ENCODE peak calls at places on chromosomes 1 and 21, in four cellular contexts. W is HFFc6, X is endothelial cell, V is cardiac muscle cell. U is an unnamed sample.

GRCh38 chr1:201348211-201348566 is 29.3 kb downstream of the TNNT2 start:
- DNase-seq in W (peak; percentile 52), X (peak; percentile 74), V (peak; percentile 87), U (no peak)

GRCh38 chr1:14781811-14782210 is 183.3 kb downstream of the KAZN start:
- DNase-seq in W (no peak), X (no peak), V (no peak), U (no peak)

GRCh38 chr1:156840880-156841279 is 18.0 kb downstream of the INSRR start:
- DNase-seq in W (no peak), X (no peak), V (no peak), U (no peak)

GRCh38 chr1:172254521-172255222 is 165.8 kb upstream of the C1orf105 start:
- DNase-seq in W (peak; percentile 80), X (no peak), V (no peak), U (no peak)

GRCh38 chr1:66492424-66492823 is 41.5 kb upstream of the SGIP1 start:
- DNase-seq in W (peak; percentile 17), X (no peak), V (no peak), U (no peak)

GRCh38 chr21:26966978-26967913 is at the start of gene ADAMTS5:
- DNase-seq in W (peak; percentile 66), X (peak; percentile 60), V (peak; percentile 58), U (peak; percentile 32)

GRCh38 chr1:153375511-153375910 is at the start of gene S100A12:
- DNase-seq in W (peak; percentile 82), X (no peak), V (no peak), U (no peak)

GRCh38 chr1:3481836-3482589 is 27.5 kb downstream of the ARHGEF16 start:
- DNase-seq in W (peak; percentile 30), X (no peak), V (no peak), U (no peak)

GRCh38 chr21:40562603-40563002 is 284.4 kb downstream of the DSCAM start:
- DNase-seq in W (no peak), X (no peak), V (no peak), U (no peak)

GRCh38 chr1:207823880-207824566 is 72.2 kb downstream of the CD46 start:
- DNase-seq in W (peak; percentile 99), X (peak; percentile 35), V (peak; percentile 87), U (peak; percentile 56)

GRCh38 chr21:15138475-15138874 is 73.7 kb upstream of the NRIP1 start:
- DNase-seq in W (no peak), X (no peak), V (no peak), U (no peak)

GRCh38 chr1:147534386-147534785 is 6.9 kb upstream of the BCL9 start:
- DNase-seq in W (no peak), X (no peak), V (no peak), U (no peak)

GRCh38 chr21:23936224-23936623 is 1671.1 kb downstream of the MRPL39 start:
- DNase-seq in W (no peak), X (no peak), V (peak; percentile 27), U (no peak)
- TF ChIP-seq CTCF in W (no peak), X (no peak), V (no peak), U (no peak)

GRCh38 chr1:228809621-228810313 is 74.5 kb downstream of the RHOU start:
- DNase-seq in W (no peak), X (no peak), V (no peak), U (no peak)
- TF ChIP-seq CTCF in W (no peak), X (no peak), V (no peak), U (no peak)

DNA sequence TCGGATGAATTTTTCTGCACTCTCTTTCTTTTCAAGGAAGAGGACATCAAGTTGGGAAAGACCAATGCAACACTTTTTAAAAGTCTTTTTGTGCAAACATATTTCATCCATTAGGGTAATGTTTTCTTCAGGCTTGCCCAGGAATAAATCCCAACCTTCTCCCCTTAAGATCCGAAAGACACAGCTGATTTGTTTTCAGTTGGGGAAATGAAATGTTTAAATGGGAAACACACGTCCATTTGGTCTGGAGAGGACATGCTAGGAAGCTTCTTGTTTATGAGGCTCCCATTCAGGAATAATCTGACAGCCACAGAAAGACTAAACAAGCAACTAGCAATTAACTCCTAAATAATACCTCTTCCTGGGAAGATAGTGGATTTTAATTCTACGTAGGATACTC is 91.9 kb downstream of the PRRX1 start:
- DNase-seq in W (no peak), X (no peak), V (no peak), U (no peak)
- TF ChIP-seq CTCF in W (no peak), X (no peak), V (no peak), U (no peak)

GRCh38 chr1:24580756-24581155 is 24.9 kb downstream of the NCMAP start:
- DNase-seq in W (no peak), X (no peak), V (no peak), U (no peak)
- TF ChIP-seq CTCF in W (no peak), X (no peak), V (no peak), U (no peak)

GRCh38 chr1:36161656-36162531 is 5.9 kb downstream of the MAP7D1 start:
- DNase-seq in W (no peak), X (no peak), V (no peak), U (peak; percentile 59)
- TF ChIP-seq CTCF in W (no peak), X (no peak), V (no peak), U (no peak)